ENCODE peak calls at places on chromosomes 16 and 17, in five cellular contexts. V, R, I, Q and A are unnamed samples.

GRCh38 chr17:5510776-5511175 is 24.4 kb downstream of the MIS12 start:
- DNase-seq in V (no peak), R (no peak), I (no peak), Q (no peak), A (no peak)

GRCh38 chr17:40326014-40326831 is 17.2 kb downstream of the RARA start:
- DNase-seq in V (no peak), R (no peak), I (no peak), Q (peak; percentile 65), A (no peak)

GRCh38 chr17:50920041-50920410 is 53.9 kb upstream of the TOB1 start:
- DNase-seq in V (no peak), R (no peak), I (no peak), Q (no peak), A (no peak)

GRCh38 chr17:69065113-69065512 is 4.4 kb upstream of the ABCA9 start:
- DNase-seq in V (no peak), R (no peak), I (no peak), Q (no peak), A (no peak)

GRCh38 chr16:68091604-68092261 is 6.6 kb downstream of the NFATC3 start:
- DNase-seq in V (peak; percentile 38), R (no peak), I (no peak), Q (no peak), A (peak; percentile 68)

GRCh38 chr16:10579575-10579964 is 828 bp downstream of the EMP2 start:
- DNase-seq in V (no peak), R (no peak), I (no peak), Q (no peak), A (no peak)

GRCh38 chr16:11118479-11118878 is 137.5 kb downstream of the SOCS1 start:
- DNase-seq in V (no peak), R (no peak), I (no peak), Q (no peak), A (no peak)

GRCh38 chr16:57213462-57213861 is 27.3 kb downstream of the RSPRY1 start:
- DNase-seq in V (no peak), R (no peak), I (no peak), Q (no peak), A (peak; percentile 59)

GRCh38 chr16:16047761-16048160 is 98.3 kb downstream of the ABCC1 start:
- DNase-seq in V (no peak), R (no peak), I (no peak), Q (no peak), A (no peak)

GRCh38 chr17:57999010-57999495 is 8.0 kb downstream of the SRSF1 start:
- DNase-seq in V (no peak), R (no peak), I (no peak), Q (no peak), A (no peak)